ENCODE peak calls at places on chromosomes 3 and 15, in eight cellular contexts. One of them, this sample, is unnamed. For H3K4me1, the result is how much of the 10 kb centered on the place peaks cover.

GRCh38 chr15:67968564-67969440 is 85.3 kb upstream of the PIAS1 start:
- DNase-seq in neuronal stem cell: peak
- DNase-seq in ovary: no peak
- DNase-seq in body of pancreas: no peak
- DNase-seq in Peyer's patch: no peak
- DNase-seq in effector memory CD4-positive, alpha-beta T cell: no peak
- DNase-seq in A673: no peak
- DNase-seq in A549: no peak
- DNase-seq in this sample: no peak

GRCh38 chr15:54915382-54915781 is 281.4 kb downstream of the RSL24D1 start:
- DNase-seq in A549: no peak
- DNase-seq in ovary: no peak
- DNase-seq in Peyer's patch: no peak
- DNase-seq in neuronal stem cell: no peak
- DNase-seq in A673: no peak
- DNase-seq in body of pancreas: no peak
- DNase-seq in effector memory CD4-positive, alpha-beta T cell: no peak
- DNase-seq in this sample: no peak

GRCh38 chr3:123520656-123521055 is 64.2 kb downstream of the HACD2 start:
- DNase-seq in A549: no peak
- DNase-seq in effector memory CD4-positive, alpha-beta T cell: no peak
- DNase-seq in Peyer's patch: no peak
- DNase-seq in A673: no peak
- DNase-seq in ovary: no peak
- DNase-seq in neuronal stem cell: no peak
- DNase-seq in body of pancreas: no peak
- DNase-seq in this sample: no peak

GRCh38 chr15:29911705-29912104 is 89.4 kb upstream of the TJP1 start:
- DNase-seq in neuronal stem cell: no peak
- DNase-seq in body of pancreas: no peak
- DNase-seq in ovary: no peak
- DNase-seq in A673: no peak
- DNase-seq in Peyer's patch: no peak
- DNase-seq in A549: no peak
- DNase-seq in effector memory CD4-positive, alpha-beta T cell: no peak
- DNase-seq in this sample: no peak

GRCh38 chr15:41258706-41259471 is 27.8 kb downstream of the CHP1 start:
- DNase-seq in A549: no peak
- DNase-seq in body of pancreas: peak
- DNase-seq in neuronal stem cell: no peak
- DNase-seq in A673: no peak
- DNase-seq in Peyer's patch: peak
- DNase-seq in effector memory CD4-positive, alpha-beta T cell: no peak
- DNase-seq in ovary: no peak
- DNase-seq in this sample: no peak

GRCh38 chr3:150928234-150928633 is 23.0 kb upstream of the MINDY4B start:
- DNase-seq in Peyer's patch: no peak
- DNase-seq in ovary: no peak
- DNase-seq in body of pancreas: no peak
- DNase-seq in A673: no peak
- DNase-seq in effector memory CD4-positive, alpha-beta T cell: no peak
- DNase-seq in A549: no peak
- DNase-seq in neuronal stem cell: no peak
- DNase-seq in this sample: no peak

GRCh38 chr15:39393575-39394335 is 187.1 kb upstream of the THBS1 start:
- DNase-seq in ovary: no peak
- DNase-seq in Peyer's patch: no peak
- DNase-seq in neuronal stem cell: no peak
- DNase-seq in body of pancreas: no peak
- DNase-seq in A549: no peak
- DNase-seq in effector memory CD4-positive, alpha-beta T cell: no peak
- DNase-seq in A673: no peak
- DNase-seq in this sample: no peak

GRCh38 chr3:194686816-194687637 is 1.3 kb downstream of the FAM43A start:
- DNase-seq in A673: peak
- DNase-seq in effector memory CD4-positive, alpha-beta T cell: no peak
- DNase-seq in neuronal stem cell: peak
- DNase-seq in ovary: peak
- DNase-seq in Peyer's patch: peak
- DNase-seq in A549: no peak
- DNase-seq in body of pancreas: peak
- DNase-seq in this sample: no peak

GRCh38 chr3:117622130-117622841 is 912.7 kb downstream of the TUSC7 start:
- DNase-seq in body of pancreas: no peak
- DNase-seq in neuronal stem cell: no peak
- DNase-seq in Peyer's patch: no peak
- DNase-seq in A549: no peak
- DNase-seq in effector memory CD4-positive, alpha-beta T cell: no peak
- DNase-seq in A673: peak
- DNase-seq in ovary: no peak
- DNase-seq in this sample: no peak

GRCh38 chr3:73383470-73384049 is 241.2 kb downstream of the PDZRN3 start:
- DNase-seq in body of pancreas: no peak
- DNase-seq in Peyer's patch: no peak
- DNase-seq in A549: no peak
- DNase-seq in A673: no peak
- DNase-seq in ovary: no peak
- DNase-seq in effector memory CD4-positive, alpha-beta T cell: no peak
- DNase-seq in neuronal stem cell: no peak
- DNase-seq in this sample: no peak

GRCh38 chr3:105187340-105187739 is 179.4 kb upstream of the ALCAM start:
- DNase-seq in ovary: no peak
- DNase-seq in A673: no peak
- DNase-seq in A549: no peak
- DNase-seq in neuronal stem cell: no peak
- DNase-seq in effector memory CD4-positive, alpha-beta T cell: no peak
- DNase-seq in Peyer's patch: no peak
- DNase-seq in body of pancreas: no peak
- DNase-seq in this sample: no peak

GRCh38 chr15:95556866-95557225 is 773.7 kb upstream of the NR2F2 start:
- DNase-seq in effector memory CD4-positive, alpha-beta T cell: no peak
- DNase-seq in A673: no peak
- DNase-seq in neuronal stem cell: no peak
- DNase-seq in A549: no peak
- DNase-seq in Peyer's patch: no peak
- DNase-seq in ovary: no peak
- DNase-seq in body of pancreas: no peak
- DNase-seq in this sample: no peak

GRCh38 chr3:152330565-152330964 is 61.8 kb downstream of the MBNL1 start:
- DNase-seq in A549: no peak
- DNase-seq in A673: no peak
- DNase-seq in ovary: no peak
- DNase-seq in effector memory CD4-positive, alpha-beta T cell: no peak
- DNase-seq in body of pancreas: no peak
- DNase-seq in Peyer's patch: no peak
- DNase-seq in neuronal stem cell: no peak
- DNase-seq in this sample: no peak

GRCh38 chr3:184953396-184953795 is 141.4 kb downstream of the VPS8 start:
- DNase-seq in A549: no peak
- DNase-seq in neuronal stem cell: no peak
- DNase-seq in body of pancreas: no peak
- DNase-seq in A673: no peak
- DNase-seq in effector memory CD4-positive, alpha-beta T cell: no peak
- DNase-seq in ovary: no peak
- DNase-seq in Peyer's patch: no peak
- DNase-seq in this sample: no peak

GRCh38 chr3:42662037-42662812 is 8.7 kb downstream of the ZBTB47 start:
- DNase-seq in A549: no peak
- DNase-seq in effector memory CD4-positive, alpha-beta T cell: no peak
- DNase-seq in Peyer's patch: no peak
- DNase-seq in ovary: no peak
- DNase-seq in body of pancreas: no peak
- DNase-seq in A673: no peak
- DNase-seq in neuronal stem cell: no peak
- DNase-seq in this sample: no peak

GRCh38 chr3:133460809-133461208 is 61.0 kb downstream of the BFSP2 start:
- DNase-seq in Peyer's patch: no peak
- DNase-seq in neuronal stem cell: no peak
- DNase-seq in body of pancreas: no peak
- DNase-seq in A549: no peak
- DNase-seq in ovary: no peak
- DNase-seq in A673: no peak
- DNase-seq in effector memory CD4-positive, alpha-beta T cell: no peak
- DNase-seq in this sample: no peak

GRCh38 chr15:66293419-66294156 is at the start of gene DIS3L:
- DNase-seq in A549: peak
- DNase-seq in neuronal stem cell: peak
- DNase-seq in body of pancreas: peak
- DNase-seq in Peyer's patch: peak
- DNase-seq in A673: peak
- DNase-seq in effector memory CD4-positive, alpha-beta T cell: peak
- DNase-seq in ovary: peak
- DNase-seq in this sample: no peak

GRCh38 chr3:122536634-122537033 is 21.9 kb upstream of the KPNA1 start:
- DNase-seq in A673: no peak
- DNase-seq in effector memory CD4-positive, alpha-beta T cell: no peak
- DNase-seq in A549: no peak
- DNase-seq in ovary: no peak
- DNase-seq in body of pancreas: no peak
- DNase-seq in Peyer's patch: no peak
- DNase-seq in neuronal stem cell: no peak
- DNase-seq in this sample: no peak

GRCh38 chr3:14358426-14359211 is 43.8 kb upstream of the SLC6A6 start:
- DNase-seq in Peyer's patch: peak
- DNase-seq in A549: no peak
- DNase-seq in neuronal stem cell: no peak
- DNase-seq in ovary: peak
- DNase-seq in body of pancreas: peak
- DNase-seq in effector memory CD4-positive, alpha-beta T cell: no peak
- DNase-seq in A673: no peak
- DNase-seq in this sample: peak

GRCh38 chr3:4753073-4753691 is 226.1 kb upstream of the BHLHE40 start:
- DNase-seq in A673: no peak
- DNase-seq in body of pancreas: no peak
- DNase-seq in neuronal stem cell: no peak
- DNase-seq in effector memory CD4-positive, alpha-beta T cell: no peak
- DNase-seq in ovary: no peak
- DNase-seq in A549: no peak
- DNase-seq in Peyer's patch: no peak
- DNase-seq in this sample: no peak

GRCh38 chr3:4750306-4751056 is 228.8 kb upstream of the BHLHE40 start:
- DNase-seq in Peyer's patch: no peak
- DNase-seq in effector memory CD4-positive, alpha-beta T cell: no peak
- DNase-seq in ovary: peak
- DNase-seq in A549: no peak
- DNase-seq in body of pancreas: no peak
- DNase-seq in A673: no peak
- DNase-seq in neuronal stem cell: peak
- DNase-seq in this sample: no peak

GRCh38 chr3:4754180-4755086 is 224.8 kb upstream of the BHLHE40 start:
- DNase-seq in A549: no peak
- DNase-seq in neuronal stem cell: no peak
- DNase-seq in Peyer's patch: no peak
- DNase-seq in body of pancreas: no peak
- DNase-seq in effector memory CD4-positive, alpha-beta T cell: no peak
- DNase-seq in ovary: no peak
- DNase-seq in A673: no peak
- DNase-seq in this sample: no peak

GRCh38 chr3:4751057-4752051 is 227.9 kb upstream of the BHLHE40 start:
- DNase-seq in body of pancreas: no peak
- DNase-seq in A673: peak
- DNase-seq in ovary: no peak
- DNase-seq in effector memory CD4-positive, alpha-beta T cell: no peak
- DNase-seq in Peyer's patch: no peak
- DNase-seq in neuronal stem cell: no peak
- DNase-seq in A549: peak
- DNase-seq in this sample: no peak

GRCh38 chr3:4752201-4753072 is 226.8 kb upstream of the BHLHE40 start:
- DNase-seq in body of pancreas: peak
- DNase-seq in neuronal stem cell: no peak
- DNase-seq in ovary: no peak
- DNase-seq in effector memory CD4-positive, alpha-beta T cell: no peak
- DNase-seq in A549: peak
- DNase-seq in A673: no peak
- DNase-seq in Peyer's patch: peak
- DNase-seq in this sample: no peak
- H3K4me3 ChIP-seq in body of pancreas: no peak
- H3K4me3 ChIP-seq in neuronal stem cell: peak
- H3K4me3 ChIP-seq in ovary: no peak
- H3K4me3 ChIP-seq in effector memory CD4-positive, alpha-beta T cell: no peak
- H3K4me3 ChIP-seq in A549: no peak
- H3K4me3 ChIP-seq in A673: no peak
- H3K4me3 ChIP-seq in Peyer's patch: no peak
- H3K4me3 ChIP-seq in this sample: no peak

GRCh38 chr3:126995254-126995770 is 12.4 kb downstream of the PLXNA1 start:
- DNase-seq in A673: no peak
- DNase-seq in neuronal stem cell: no peak
- DNase-seq in body of pancreas: no peak
- DNase-seq in ovary: no peak
- DNase-seq in A549: no peak
- DNase-seq in effector memory CD4-positive, alpha-beta T cell: no peak
- DNase-seq in Peyer's patch: no peak
- DNase-seq in this sample: no peak
- H3K4me1 ChIP-seq in A673: under half
- H3K4me1 ChIP-seq in neuronal stem cell: under half
- H3K4me1 ChIP-seq in body of pancreas: under half
- H3K4me1 ChIP-seq in ovary: under half
- H3K4me1 ChIP-seq in A549: under half
- H3K4me1 ChIP-seq in effector memory CD4-positive, alpha-beta T cell: under half
- H3K4me1 ChIP-seq in Peyer's patch: under half
- H3K4me1 ChIP-seq in this sample: under half

GRCh38 chr15:81264072-81264857 is 59.7 kb downstream of the STARD5 start:
- DNase-seq in A673: no peak
- DNase-seq in effector memory CD4-positive, alpha-beta T cell: no peak
- DNase-seq in A549: no peak
- DNase-seq in ovary: no peak
- DNase-seq in Peyer's patch: no peak
- DNase-seq in neuronal stem cell: no peak
- DNase-seq in body of pancreas: no peak
- DNase-seq in this sample: no peak

GRCh38 chr15:81265256-81265943 is 58.5 kb downstream of the STARD5 start:
- DNase-seq in effector memory CD4-positive, alpha-beta T cell: no peak
- DNase-seq in A673: no peak
- DNase-seq in ovary: no peak
- DNase-seq in body of pancreas: no peak
- DNase-seq in Peyer's patch: no peak
- DNase-seq in neuronal stem cell: no peak
- DNase-seq in A549: no peak
- DNase-seq in this sample: no peak

GRCh38 chr15:81268340-81268739 is 55.6 kb downstream of the STARD5 start:
- DNase-seq in effector memory CD4-positive, alpha-beta T cell: no peak
- DNase-seq in A549: no peak
- DNase-seq in ovary: no peak
- DNase-seq in A673: no peak
- DNase-seq in neuronal stem cell: no peak
- DNase-seq in body of pancreas: no peak
- DNase-seq in Peyer's patch: no peak
- DNase-seq in this sample: no peak

GRCh38 chr15:81263477-81263876 is 60.5 kb downstream of the STARD5 start:
- DNase-seq in Peyer's patch: no peak
- DNase-seq in effector memory CD4-positive, alpha-beta T cell: no peak
- DNase-seq in body of pancreas: no peak
- DNase-seq in ovary: no peak
- DNase-seq in A549: no peak
- DNase-seq in A673: no peak
- DNase-seq in neuronal stem cell: no peak
- DNase-seq in this sample: no peak

GRCh38 chr15:81265944-81266775 is 57.8 kb downstream of the STARD5 start:
- DNase-seq in Peyer's patch: peak
- DNase-seq in body of pancreas: peak
- DNase-seq in A673: peak
- DNase-seq in neuronal stem cell: peak
- DNase-seq in ovary: peak
- DNase-seq in effector memory CD4-positive, alpha-beta T cell: peak
- DNase-seq in A549: peak
- DNase-seq in this sample: peak
- H3K4me3 ChIP-seq in Peyer's patch: no peak
- H3K4me3 ChIP-seq in body of pancreas: no peak
- H3K4me3 ChIP-seq in A673: peak
- H3K4me3 ChIP-seq in neuronal stem cell: no peak
- H3K4me3 ChIP-seq in ovary: no peak
- H3K4me3 ChIP-seq in effector memory CD4-positive, alpha-beta T cell: peak
- H3K4me3 ChIP-seq in A549: no peak
- H3K4me3 ChIP-seq in this sample: no peak

GRCh38 chr15:101209285-101209821 is 42.5 kb downstream of the CHSY1 start:
- DNase-seq in neuronal stem cell: no peak
- DNase-seq in effector memory CD4-positive, alpha-beta T cell: no peak
- DNase-seq in Peyer's patch: no peak
- DNase-seq in body of pancreas: no peak
- DNase-seq in A673: no peak
- DNase-seq in A549: no peak
- DNase-seq in ovary: no peak
- DNase-seq in this sample: no peak
- H3K4me1 ChIP-seq in neuronal stem cell: under half
- H3K4me1 ChIP-seq in effector memory CD4-positive, alpha-beta T cell: under half
- H3K4me1 ChIP-seq in Peyer's patch: under half
- H3K4me1 ChIP-seq in body of pancreas: under half
- H3K4me1 ChIP-seq in A673: under half
- H3K4me1 ChIP-seq in A549: under half
- H3K4me1 ChIP-seq in ovary: under half
- H3K4me1 ChIP-seq in this sample: under half

This sample was measured in breast epithelium.